ENCODE peak calls at places on chromosomes 13 and 19, in five cellular contexts. E is caudate nucleus, Z is T-helper 2 cell, Y is NCI-H460, J is MCF 10A. L is an unnamed sample.

GRCh38 chr19:609001-609340 is 19.3 kb downstream of the HCN2 start:
- DNase-seq in J (peak), Z (no peak), Y (no peak), E (peak), L (no peak)

GRCh38 chr13:39959497-39959896 is 304.0 kb downstream of the COG6 start:
- DNase-seq in E (no peak), J (no peak), Y (no peak), Z (peak), L (no peak)

GRCh38 chr13:110881811-110882210 is 33.1 kb downstream of the ANKRD10 start:
- DNase-seq in E (no peak), Y (no peak), J (no peak), Z (no peak), L (no peak)

GRCh38 chr19:49142866-49143335 is 12.3 kb downstream of the HRC start:
- DNase-seq in Y (peak), Z (peak), E (peak), J (peak), L (no peak)

GRCh38 chr13:40230833-40231266 is 435.6 kb downstream of the FOXO1 start:
- DNase-seq in Z (peak), Y (no peak), J (peak), E (no peak), L (no peak)

GRCh38 chr13:49439609-49440008 is 4.3 kb downstream of the CAB39L start:
- DNase-seq in E (no peak), J (no peak), Z (no peak), Y (no peak), L (no peak)

GRCh38 chr19:16380943-16381755 is 56.5 kb downstream of the KLF2 start:
- DNase-seq in E (no peak), Z (no peak), J (no peak), Y (no peak), L (no peak)

GRCh38 chr19:2461751-2462634 is 5.2 kb upstream of the LMNB2 start:
- DNase-seq in Z (peak), Y (no peak), E (no peak), J (peak), L (no peak)

GRCh38 chr19:2167896-2168618 is 4.3 kb downstream of the DOT1L start:
- DNase-seq in E (no peak), J (peak), Z (no peak), Y (no peak), L (no peak)

GRCh38 chr13:31223215-31223614 is 23.4 kb downstream of the B3GLCT start:
- DNase-seq in Z (no peak), E (no peak), Y (no peak), J (no peak), L (no peak)

GRCh38 chr19:6674868-6675305 is 4.9 kb upstream of the TNFSF14 start:
- DNase-seq in Z (peak), E (no peak), Y (peak), J (peak), L (peak)

GRCh38 chr13:111474136-111475002 is 153.9 kb downstream of the TEX29 start:
- DNase-seq in Y (peak), E (no peak), Z (peak), J (peak), L (no peak)

GRCh38 chr19:58296086-58296485 is 9.1 kb upstream of the ERVK3-1 start:
- DNase-seq in Z (no peak), J (no peak), E (no peak), Y (no peak), L (no peak)

GRCh38 chr19:54560881-54561385 is 12.7 kb upstream of the LILRA2 start:
- DNase-seq in Y (no peak), J (no peak), E (no peak), Z (no peak), L (no peak)

GRCh38 chr19:37817180-37817911 is 38.0 kb upstream of the ZNF573 start:
- DNase-seq in E (peak), Y (no peak), J (no peak), Z (peak), L (peak)

GRCh38 chr19:34556500-34556899 is 74.9 kb downstream of the WTIP start:
- DNase-seq in E (no peak), J (peak), Z (no peak), Y (no peak), L (no peak)

GRCh38 chr13:52677823-52678222 is 25.2 kb downstream of the SUGT1 start:
- DNase-seq in Z (no peak), E (no peak), Y (no peak), J (no peak), L (no peak)

GRCh38 chr13:60351816-60352215 is 45.2 kb upstream of the TDRD3 start:
- DNase-seq in Y (no peak), Z (no peak), E (no peak), J (no peak), L (no peak)

GRCh38 chr13:75985132-75985531 is 349.0 kb downstream of the LMO7 start:
- DNase-seq in Z (no peak), Y (no peak), J (no peak), E (no peak), L (no peak)

GRCh38 chr13:29428310-29428991 is 167.0 kb downstream of the SLC7A1 start:
- DNase-seq in Y (no peak), Z (no peak), E (no peak), J (peak), L (no peak)

GRCh38 chr13:28394422-28394821 is 100.5 kb downstream of the FLT1 start:
- DNase-seq in J (peak), Y (no peak), Z (no peak), E (no peak), L (no peak)

GRCh38 chr19:30087381-30088138 is 145.5 kb downstream of the URI1 start:
- DNase-seq in Y (no peak), E (no peak), J (no peak), Z (no peak), L (no peak)

GRCh38 chr13:98681017-98681416 is 71.5 kb downstream of the SLC15A1 start:
- DNase-seq in Z (no peak), E (no peak), J (no peak), Y (no peak), L (no peak)

GRCh38 chr13:48783181-48783630 is 129.5 kb downstream of the CYSLTR2 start:
- DNase-seq in Z (no peak), E (no peak), Y (peak), J (peak), L (no peak)

GRCh38 chr13:74290324-74290773 is 156.1 kb upstream of the KLF12 start:
- DNase-seq in Z (peak), E (peak), J (peak), Y (no peak), L (peak)

GRCh38 chr19:42555801-42556200 is 27.5 kb upstream of the CEACAM1 start:
- DNase-seq in J (no peak), Z (no peak), E (no peak), Y (no peak), L (no peak)

GRCh38 chr19:13051581-13052165 is 51.0 kb downstream of the LYL1 start:
- DNase-seq in J (peak), Z (no peak), Y (no peak), E (no peak), L (no peak)

GRCh38 chr19:7868671-7869452 is 5.3 kb downstream of the PRR36 start:
- DNase-seq in E (no peak), Y (peak), J (peak), Z (peak), L (peak)